ENCODE peak calls at places on chromosomes 6 and 20, in eight cellular contexts. One of them, this sample, is unnamed. For H3K4me1, the result is how much of the 10 kb centered on the place peaks cover.

GRCh38 chr6:3471711-3472110 is 14.9 kb upstream of the SLC22A23 start:
- DNase-seq in PC-3: no peak
- DNase-seq in HCT116: no peak
- DNase-seq in mucosa of descending colon: no peak
- DNase-seq in cardiac muscle cell: peak
- DNase-seq in OCI-LY7: no peak
- DNase-seq in right lobe of liver: no peak
- DNase-seq in mammary epithelial cell: peak
- DNase-seq in this sample: no peak

GRCh38 chr20:23157741-23158140 is 71.6 kb upstream of the CD93 start:
- DNase-seq in PC-3: no peak
- DNase-seq in HCT116: no peak
- DNase-seq in mucosa of descending colon: no peak
- DNase-seq in cardiac muscle cell: no peak
- DNase-seq in OCI-LY7: no peak
- DNase-seq in right lobe of liver: peak
- DNase-seq in mammary epithelial cell: peak
- DNase-seq in this sample: no peak

GRCh38 chr6:132161283-132161682 is 210.1 kb upstream of the CCN2 start:
- DNase-seq in PC-3: peak
- DNase-seq in HCT116: peak
- DNase-seq in mucosa of descending colon: no peak
- DNase-seq in cardiac muscle cell: peak
- DNase-seq in OCI-LY7: no peak
- DNase-seq in right lobe of liver: no peak
- DNase-seq in mammary epithelial cell: peak
- DNase-seq in this sample: no peak

GRCh38 chr6:122789862-122790739 is 1.0 kb downstream of the SMPDL3A start:
- DNase-seq in PC-3: peak
- DNase-seq in HCT116: no peak
- DNase-seq in mucosa of descending colon: no peak
- DNase-seq in cardiac muscle cell: no peak
- DNase-seq in OCI-LY7: no peak
- DNase-seq in right lobe of liver: no peak
- DNase-seq in mammary epithelial cell: peak
- DNase-seq in this sample: peak

GRCh38 chr20:25254571-25254970 is 6.7 kb downstream of the PYGB start:
- DNase-seq in PC-3: no peak
- DNase-seq in HCT116: no peak
- DNase-seq in mucosa of descending colon: no peak
- DNase-seq in cardiac muscle cell: no peak
- DNase-seq in OCI-LY7: no peak
- DNase-seq in right lobe of liver: no peak
- DNase-seq in mammary epithelial cell: no peak
- DNase-seq in this sample: no peak

GRCh38 chr6:98946266-98946817 is 1.4 kb downstream of the FBXL4 start:
- DNase-seq in PC-3: no peak
- DNase-seq in HCT116: no peak
- DNase-seq in mucosa of descending colon: no peak
- DNase-seq in cardiac muscle cell: no peak
- DNase-seq in OCI-LY7: peak
- DNase-seq in right lobe of liver: no peak
- DNase-seq in mammary epithelial cell: no peak
- DNase-seq in this sample: no peak

GRCh38 chr6:16146028-16146427 is 17.1 kb downstream of the MYLIP start:
- DNase-seq in PC-3: peak
- DNase-seq in HCT116: no peak
- DNase-seq in mucosa of descending colon: no peak
- DNase-seq in cardiac muscle cell: no peak
- DNase-seq in OCI-LY7: no peak
- DNase-seq in right lobe of liver: no peak
- DNase-seq in mammary epithelial cell: peak
- DNase-seq in this sample: no peak

GRCh38 chr6:29631209-29631810 is 1.7 kb downstream of the GABBR1 start:
- DNase-seq in PC-3: no peak
- DNase-seq in HCT116: no peak
- DNase-seq in mucosa of descending colon: no peak
- DNase-seq in cardiac muscle cell: peak
- DNase-seq in OCI-LY7: no peak
- DNase-seq in right lobe of liver: no peak
- DNase-seq in mammary epithelial cell: no peak
- DNase-seq in this sample: no peak

GRCh38 chr6:108665495-108666196 is 104.9 kb downstream of the FOXO3 start:
- DNase-seq in PC-3: peak
- DNase-seq in HCT116: no peak
- DNase-seq in mucosa of descending colon: no peak
- DNase-seq in cardiac muscle cell: no peak
- DNase-seq in OCI-LY7: no peak
- DNase-seq in right lobe of liver: no peak
- DNase-seq in mammary epithelial cell: peak
- DNase-seq in this sample: no peak

GRCh38 chr6:104134876-104135275 is 724.8 kb downstream of the HACE1 start:
- DNase-seq in PC-3: no peak
- DNase-seq in HCT116: no peak
- DNase-seq in mucosa of descending colon: no peak
- DNase-seq in cardiac muscle cell: peak
- DNase-seq in OCI-LY7: no peak
- DNase-seq in right lobe of liver: no peak
- DNase-seq in mammary epithelial cell: no peak
- DNase-seq in this sample: no peak

GRCh38 chr6:110342759-110343158 is 15.4 kb downstream of the METTL24 start:
- DNase-seq in PC-3: peak
- DNase-seq in HCT116: no peak
- DNase-seq in mucosa of descending colon: no peak
- DNase-seq in cardiac muscle cell: no peak
- DNase-seq in OCI-LY7: no peak
- DNase-seq in right lobe of liver: no peak
- DNase-seq in mammary epithelial cell: peak
- DNase-seq in this sample: no peak

GRCh38 chr6:54935739-54936138 is 89.2 kb downstream of the FAM83B start:
- DNase-seq in PC-3: peak
- DNase-seq in HCT116: peak
- DNase-seq in mucosa of descending colon: no peak
- DNase-seq in cardiac muscle cell: peak
- DNase-seq in OCI-LY7: no peak
- DNase-seq in right lobe of liver: no peak
- DNase-seq in mammary epithelial cell: peak
- DNase-seq in this sample: no peak

GRCh38 chr20:19783966-19784401 is 25.9 kb downstream of the RIN2 start:
- DNase-seq in PC-3: peak
- DNase-seq in HCT116: no peak
- DNase-seq in mucosa of descending colon: peak
- DNase-seq in cardiac muscle cell: peak
- DNase-seq in OCI-LY7: no peak
- DNase-seq in right lobe of liver: peak
- DNase-seq in mammary epithelial cell: peak
- DNase-seq in this sample: peak

GRCh38 chr20:19785886-19786285 is 27.8 kb downstream of the RIN2 start:
- DNase-seq in PC-3: no peak
- DNase-seq in HCT116: no peak
- DNase-seq in mucosa of descending colon: no peak
- DNase-seq in cardiac muscle cell: no peak
- DNase-seq in OCI-LY7: no peak
- DNase-seq in right lobe of liver: no peak
- DNase-seq in mammary epithelial cell: no peak
- DNase-seq in this sample: no peak

GRCh38 chr20:19784511-19785172 is 26.6 kb downstream of the RIN2 start:
- DNase-seq in PC-3: peak
- DNase-seq in HCT116: peak
- DNase-seq in mucosa of descending colon: no peak
- DNase-seq in cardiac muscle cell: peak
- DNase-seq in OCI-LY7: peak
- DNase-seq in right lobe of liver: peak
- DNase-seq in mammary epithelial cell: peak
- DNase-seq in this sample: peak

GRCh38 chr20:19786311-19786710 is 28.3 kb downstream of the RIN2 start:
- DNase-seq in PC-3: peak
- DNase-seq in HCT116: no peak
- DNase-seq in mucosa of descending colon: no peak
- DNase-seq in cardiac muscle cell: peak
- DNase-seq in OCI-LY7: no peak
- DNase-seq in right lobe of liver: no peak
- DNase-seq in mammary epithelial cell: peak
- DNase-seq in this sample: peak

DNA sequence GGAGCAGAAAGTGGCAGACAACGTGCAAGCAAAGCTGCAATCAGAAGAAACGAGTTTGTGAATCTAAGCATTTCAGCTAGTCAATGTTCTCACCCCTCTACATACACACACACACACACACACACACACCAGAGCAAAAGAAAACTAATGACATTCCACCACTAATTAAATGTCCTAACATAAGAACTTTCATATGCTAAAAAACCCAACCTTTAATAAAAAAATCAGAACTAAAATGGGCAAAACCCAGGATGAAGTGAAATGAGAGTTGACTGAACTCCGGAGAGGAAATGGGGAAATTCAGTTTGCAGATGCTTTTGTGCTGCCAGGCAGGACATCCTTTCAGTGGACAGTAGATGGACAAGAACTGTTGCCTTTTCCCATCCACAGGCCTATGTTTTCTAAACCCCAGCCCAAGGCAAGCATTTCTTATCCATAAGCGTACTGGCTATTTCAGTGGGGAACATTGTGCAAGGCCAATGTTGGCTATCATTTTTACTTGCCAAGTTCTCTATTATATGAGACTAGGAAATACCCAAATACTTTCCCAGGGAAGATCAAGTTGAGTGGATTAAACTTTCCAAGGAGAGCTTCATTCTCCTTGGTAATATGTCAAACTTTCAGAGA is 27.2 kb downstream of the RIN2 start:
- DNase-seq in PC-3: no peak
- DNase-seq in HCT116: no peak
- DNase-seq in mucosa of descending colon: no peak
- DNase-seq in cardiac muscle cell: peak
- DNase-seq in OCI-LY7: no peak
- DNase-seq in right lobe of liver: no peak
- DNase-seq in mammary epithelial cell: peak
- DNase-seq in this sample: no peak
- TF ChIP-seq CTCF in PC-3: no peak
- TF ChIP-seq CTCF in HCT116: no peak
- TF ChIP-seq CTCF in mucosa of descending colon: no peak
- TF ChIP-seq CTCF in cardiac muscle cell: no peak
- TF ChIP-seq CTCF in OCI-LY7: peak
- TF ChIP-seq CTCF in right lobe of liver: no peak
- TF ChIP-seq CTCF in mammary epithelial cell: no peak
- TF ChIP-seq CTCF in this sample: no peak

GRCh38 chr20:63854766-63855362 is 6.4 kb upstream of the ABHD16B start:
- DNase-seq in PC-3: no peak
- DNase-seq in HCT116: no peak
- DNase-seq in mucosa of descending colon: no peak
- DNase-seq in cardiac muscle cell: peak
- DNase-seq in OCI-LY7: no peak
- DNase-seq in right lobe of liver: no peak
- DNase-seq in mammary epithelial cell: no peak
- DNase-seq in this sample: peak
- H3K4me3 ChIP-seq in PC-3: no peak
- H3K4me3 ChIP-seq in HCT116: no peak
- H3K4me3 ChIP-seq in mucosa of descending colon: no peak
- H3K4me3 ChIP-seq in cardiac muscle cell: no peak
- H3K4me3 ChIP-seq in OCI-LY7: no peak
- H3K4me3 ChIP-seq in right lobe of liver: no peak
- H3K4me3 ChIP-seq in mammary epithelial cell: no peak
- H3K4me3 ChIP-seq in this sample: peak

DNA sequence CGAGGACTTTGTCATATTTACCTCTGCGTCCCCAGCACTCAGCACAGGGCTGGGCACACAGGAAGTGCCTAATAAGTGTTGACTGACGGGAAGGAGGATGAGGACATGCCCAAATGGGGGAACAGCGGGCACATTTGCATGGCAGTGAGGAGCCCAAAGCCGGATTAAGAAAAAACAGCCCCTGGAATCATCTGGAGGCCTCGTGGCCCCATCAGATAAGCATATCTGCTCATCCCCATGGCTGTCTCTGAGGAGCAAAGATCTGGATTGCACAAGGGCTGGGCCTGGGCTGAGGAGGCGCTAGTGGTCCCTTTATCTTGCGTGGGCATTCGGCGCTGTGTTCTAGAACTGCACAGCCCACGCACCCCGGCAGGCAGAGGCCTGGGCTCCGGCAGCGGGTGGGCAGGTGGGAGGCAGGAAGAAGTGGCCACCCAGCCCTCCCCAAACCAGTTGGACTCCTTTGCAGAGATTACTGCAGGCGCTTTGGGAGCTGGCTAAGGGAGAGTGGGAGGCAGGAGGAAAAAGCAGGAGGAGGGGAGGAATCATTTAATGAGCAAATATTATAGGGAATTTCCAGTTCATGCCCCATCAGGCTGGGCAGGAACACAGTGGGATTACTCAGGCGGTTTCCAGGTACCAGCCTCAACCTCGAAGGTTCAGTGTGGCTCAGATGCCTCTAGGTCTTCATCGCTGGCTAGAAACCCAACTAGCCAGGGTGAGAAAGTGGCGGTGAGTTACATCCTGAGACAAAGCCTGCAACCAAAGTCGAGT is 108.1 kb downstream of the CEBPB start:
- DNase-seq in PC-3: no peak
- DNase-seq in HCT116: no peak
- DNase-seq in mucosa of descending colon: no peak
- DNase-seq in cardiac muscle cell: no peak
- DNase-seq in OCI-LY7: no peak
- DNase-seq in right lobe of liver: no peak
- DNase-seq in mammary epithelial cell: peak
- DNase-seq in this sample: no peak
- H3K4me1 ChIP-seq in PC-3: under half
- H3K4me1 ChIP-seq in HCT116: under half
- H3K4me1 ChIP-seq in mucosa of descending colon: under half
- H3K4me1 ChIP-seq in cardiac muscle cell: under half
- H3K4me1 ChIP-seq in OCI-LY7: under half
- H3K4me1 ChIP-seq in right lobe of liver: under half
- H3K4me1 ChIP-seq in mammary epithelial cell: under half
- H3K4me1 ChIP-seq in this sample: under half

GRCh38 chr20:4664691-4665360 is 56.9 kb upstream of the PRND start:
- DNase-seq in PC-3: no peak
- DNase-seq in HCT116: no peak
- DNase-seq in mucosa of descending colon: no peak
- DNase-seq in cardiac muscle cell: no peak
- DNase-seq in OCI-LY7: no peak
- DNase-seq in right lobe of liver: no peak
- DNase-seq in mammary epithelial cell: no peak
- DNase-seq in this sample: no peak

GRCh38 chr20:4667371-4667773 is 54.3 kb upstream of the PRND start:
- DNase-seq in PC-3: no peak
- DNase-seq in HCT116: no peak
- DNase-seq in mucosa of descending colon: no peak
- DNase-seq in cardiac muscle cell: peak
- DNase-seq in OCI-LY7: no peak
- DNase-seq in right lobe of liver: no peak
- DNase-seq in mammary epithelial cell: peak
- DNase-seq in this sample: no peak

GRCh38 chr20:4665591-4665990 is 56.1 kb upstream of the PRND start:
- DNase-seq in PC-3: no peak
- DNase-seq in HCT116: no peak
- DNase-seq in mucosa of descending colon: no peak
- DNase-seq in cardiac muscle cell: no peak
- DNase-seq in OCI-LY7: no peak
- DNase-seq in right lobe of liver: no peak
- DNase-seq in mammary epithelial cell: peak
- DNase-seq in this sample: no peak

GRCh38 chr20:4667836-4668235 is 53.9 kb upstream of the PRND start:
- DNase-seq in PC-3: no peak
- DNase-seq in HCT116: no peak
- DNase-seq in mucosa of descending colon: no peak
- DNase-seq in cardiac muscle cell: no peak
- DNase-seq in OCI-LY7: no peak
- DNase-seq in right lobe of liver: no peak
- DNase-seq in mammary epithelial cell: no peak
- DNase-seq in this sample: no peak

GRCh38 chr20:4666001-4666470 is 55.7 kb upstream of the PRND start:
- DNase-seq in PC-3: peak
- DNase-seq in HCT116: no peak
- DNase-seq in mucosa of descending colon: no peak
- DNase-seq in cardiac muscle cell: peak
- DNase-seq in OCI-LY7: no peak
- DNase-seq in right lobe of liver: no peak
- DNase-seq in mammary epithelial cell: peak
- DNase-seq in this sample: no peak
- TF ChIP-seq CTCF in PC-3: no peak
- TF ChIP-seq CTCF in HCT116: no peak
- TF ChIP-seq CTCF in mucosa of descending colon: no peak
- TF ChIP-seq CTCF in cardiac muscle cell: no peak
- TF ChIP-seq CTCF in OCI-LY7: no peak
- TF ChIP-seq CTCF in right lobe of liver: no peak
- TF ChIP-seq CTCF in mammary epithelial cell: no peak
- TF ChIP-seq CTCF in this sample: no peak

This sample was measured in left ventricle myocardium inferior.